ENCODE peak calls at places on chromosomes 13 and 19, in five cellular contexts. One of them, this sample, is unnamed.
A peak's percentile ranks its signal among the peaks of the same experiment; 100 is the strongest.

GRCh38 chr19:13848811-13849241 is 28.1 kb upstream of the NANOS3 start:
- DNase-seq in upper lobe of right lung: no peak
- DNase-seq in suprapubic skin: no peak
- DNase-seq in breast epithelium: no peak
- DNase-seq in HAP-1: no peak
- DNase-seq in this sample: no peak

GRCh38 chr13:94673841-94674240 is 38.5 kb downstream of the SOX21 start:
- DNase-seq in suprapubic skin: no peak
- DNase-seq in breast epithelium: no peak
- DNase-seq in HAP-1: peak; percentile 8
- DNase-seq in upper lobe of right lung: no peak
- DNase-seq in this sample: no peak

GRCh38 chr13:46926856-46927625 is 30.2 kb upstream of the HTR2A start:
- DNase-seq in HAP-1: no peak
- DNase-seq in breast epithelium: no peak
- DNase-seq in upper lobe of right lung: no peak
- DNase-seq in suprapubic skin: no peak
- DNase-seq in this sample: no peak

GRCh38 chr13:53206455-53206854 is 177.8 kb downstream of the OLFM4 start:
- DNase-seq in HAP-1: peak; percentile 46
- DNase-seq in upper lobe of right lung: no peak
- DNase-seq in breast epithelium: no peak
- DNase-seq in suprapubic skin: no peak
- DNase-seq in this sample: no peak

GRCh38 chr19:49677232-49677881 is at the start of gene PRMT1:
- DNase-seq in upper lobe of right lung: peak; percentile 79
- DNase-seq in HAP-1: no peak
- DNase-seq in breast epithelium: no peak
- DNase-seq in suprapubic skin: no peak
- DNase-seq in this sample: no peak

GRCh38 chr19:58547323-58548312 is 3.8 kb downstream of the TRIM28 start:
- DNase-seq in upper lobe of right lung: no peak
- DNase-seq in suprapubic skin: no peak
- DNase-seq in breast epithelium: no peak
- DNase-seq in HAP-1: no peak
- DNase-seq in this sample: no peak

GRCh38 chr13:27276188-27276587 is 5.6 kb downstream of the RASL11A start:
- DNase-seq in suprapubic skin: no peak
- DNase-seq in breast epithelium: no peak
- DNase-seq in HAP-1: no peak
- DNase-seq in upper lobe of right lung: no peak
- DNase-seq in this sample: no peak

GRCh38 chr13:71303144-71303543 is 563.9 kb downstream of the DACH1 start:
- DNase-seq in upper lobe of right lung: no peak
- DNase-seq in breast epithelium: no peak
- DNase-seq in HAP-1: no peak
- DNase-seq in suprapubic skin: no peak
- DNase-seq in this sample: no peak

GRCh38 chr13:75402787-75403186 is 79.2 kb downstream of the TBC1D4 start:
- DNase-seq in upper lobe of right lung: no peak
- DNase-seq in suprapubic skin: no peak
- DNase-seq in HAP-1: no peak
- DNase-seq in breast epithelium: no peak
- DNase-seq in this sample: no peak

GRCh38 chr13:40189426-40189825 is 477.0 kb downstream of the FOXO1 start:
- DNase-seq in HAP-1: no peak
- DNase-seq in suprapubic skin: no peak
- DNase-seq in upper lobe of right lung: no peak
- DNase-seq in breast epithelium: no peak
- DNase-seq in this sample: no peak

GRCh38 chr13:29483211-29483610 is 112.3 kb downstream of the SLC7A1 start:
- DNase-seq in upper lobe of right lung: peak; percentile 78
- DNase-seq in suprapubic skin: no peak
- DNase-seq in breast epithelium: peak; percentile 51
- DNase-seq in HAP-1: no peak
- DNase-seq in this sample: no peak
- H3K36me3 ChIP-seq in upper lobe of right lung: no peaks in the 10 kb centered on the region
- H3K36me3 ChIP-seq in suprapubic skin: no peaks in the 10 kb centered on the region
- H3K36me3 ChIP-seq in breast epithelium: no peaks in the 10 kb centered on the region
- H3K36me3 ChIP-seq in HAP-1: no peaks in the 10 kb centered on the region
- H3K36me3 ChIP-seq in this sample: no peaks in the 10 kb centered on the region

DNA sequence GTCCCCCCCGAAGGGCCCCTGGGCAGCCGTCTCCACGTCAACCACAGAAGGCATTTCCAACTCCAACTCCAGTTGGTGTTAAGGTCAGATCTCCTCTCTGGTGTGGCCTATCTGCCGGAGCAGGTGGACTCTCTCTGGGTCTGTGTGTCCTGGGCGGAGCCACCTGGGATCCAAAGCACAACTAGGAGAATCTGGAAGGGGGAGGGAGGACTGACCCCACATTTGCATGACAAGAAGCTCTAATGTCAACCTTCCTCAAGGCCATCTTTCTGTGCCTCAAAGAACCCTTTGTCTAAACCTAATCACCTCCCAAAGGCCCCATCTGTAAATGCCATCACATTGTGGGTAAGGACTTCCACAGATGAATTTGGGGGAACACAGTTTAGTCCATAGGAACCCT is 381.5 kb downstream of the UQCRFS1 start:
- DNase-seq in upper lobe of right lung: no peak
- DNase-seq in suprapubic skin: no peak
- DNase-seq in breast epithelium: no peak
- DNase-seq in HAP-1: no peak
- DNase-seq in this sample: no peak
- H3K4me3 ChIP-seq in upper lobe of right lung: no peak overlapping the region
- H3K4me3 ChIP-seq in suprapubic skin: no peak overlapping the region
- H3K4me3 ChIP-seq in breast epithelium: no peak overlapping the region
- H3K4me3 ChIP-seq in HAP-1: no peak overlapping the region
- H3K4me3 ChIP-seq in this sample: no peak overlapping the region

DNA sequence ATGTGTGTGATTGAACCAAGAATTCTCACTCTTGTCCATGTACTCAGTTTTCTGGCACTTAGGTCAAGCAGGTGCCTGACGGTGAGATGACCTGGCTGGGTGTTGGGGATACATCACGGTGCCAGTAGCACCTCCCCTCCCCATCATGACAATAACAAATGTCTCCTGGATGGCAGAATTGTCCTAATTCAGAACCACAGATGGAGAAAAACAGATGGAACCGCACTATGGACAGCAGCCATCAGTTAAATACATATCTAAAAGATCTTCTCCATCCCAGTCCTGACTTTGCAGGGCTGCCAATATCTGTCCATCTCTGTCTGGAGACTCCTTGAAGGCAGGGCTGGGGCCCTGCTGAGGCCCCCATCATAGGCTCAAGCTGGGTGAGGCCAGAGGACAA is 126.9 kb downstream of the PTPRS start:
- DNase-seq in breast epithelium: no peak
- DNase-seq in suprapubic skin: no peak
- DNase-seq in HAP-1: no peak
- DNase-seq in upper lobe of right lung: no peak
- DNase-seq in this sample: no peak
- H3K36me3 ChIP-seq in breast epithelium: peaks cover 10% of the 10 kb centered on the region
- H3K36me3 ChIP-seq in suprapubic skin: peaks cover 99% of the 10 kb centered on the region
- H3K36me3 ChIP-seq in HAP-1: peaks cover 68% of the 10 kb centered on the region
- H3K36me3 ChIP-seq in upper lobe of right lung: peaks cover 58% of the 10 kb centered on the region
- H3K36me3 ChIP-seq in this sample: peaks cover 62% of the 10 kb centered on the region

GRCh38 chr13:73303858-73304257 is 245.1 kb downstream of the KLF5 start:
- DNase-seq in upper lobe of right lung: no peak
- DNase-seq in breast epithelium: no peak
- DNase-seq in HAP-1: no peak
- DNase-seq in suprapubic skin: no peak
- DNase-seq in this sample: no peak
- H3K4me3 ChIP-seq in upper lobe of right lung: no peak overlapping the region
- H3K4me3 ChIP-seq in breast epithelium: no peak overlapping the region
- H3K4me3 ChIP-seq in HAP-1: no peak overlapping the region
- H3K4me3 ChIP-seq in suprapubic skin: no peak overlapping the region
- H3K4me3 ChIP-seq in this sample: no peak overlapping the region

DNA sequence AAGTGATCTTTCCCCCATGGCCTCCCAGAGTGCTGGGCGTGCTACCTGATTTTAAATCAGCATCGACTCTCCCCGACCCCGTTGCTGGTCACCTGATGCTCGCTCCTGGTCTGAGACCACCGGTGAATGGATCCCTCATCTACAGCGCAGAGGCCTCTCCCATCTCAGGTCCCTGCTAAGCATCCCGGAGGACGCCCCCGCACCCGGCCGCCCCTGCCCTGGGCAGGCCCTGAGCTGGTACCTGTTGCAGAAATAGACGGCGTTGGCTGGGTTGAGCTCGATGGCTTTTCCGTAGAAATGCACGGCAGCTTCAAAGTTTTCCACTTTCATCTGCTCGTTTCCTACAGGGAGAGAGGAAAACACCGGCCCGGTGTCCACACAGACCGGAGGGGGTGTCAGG is 18.1 kb downstream of the SGTA start:
- DNase-seq in suprapubic skin: no peak
- DNase-seq in breast epithelium: no peak
- DNase-seq in upper lobe of right lung: no peak
- DNase-seq in HAP-1: no peak
- DNase-seq in this sample: no peak
- H3K36me3 ChIP-seq in suprapubic skin: peaks cover 81% of the 10 kb centered on the region
- H3K36me3 ChIP-seq in breast epithelium: peaks cover 4% of the 10 kb centered on the region
- H3K36me3 ChIP-seq in upper lobe of right lung: peaks cover 83% of the 10 kb centered on the region
- H3K36me3 ChIP-seq in HAP-1: peaks cover 66% of the 10 kb centered on the region
- H3K36me3 ChIP-seq in this sample: peaks cover 66% of the 10 kb centered on the region

GRCh38 chr13:51629711-51630575 is 45.7 kb downstream of the WDFY2 start:
- DNase-seq in breast epithelium: no peak
- DNase-seq in upper lobe of right lung: no peak
- DNase-seq in suprapubic skin: no peak
- DNase-seq in HAP-1: no peak
- DNase-seq in this sample: no peak

GRCh38 chr13:51635137-51635878 is 51.0 kb downstream of the WDFY2 start:
- DNase-seq in HAP-1: no peak
- DNase-seq in breast epithelium: no peak
- DNase-seq in upper lobe of right lung: no peak
- DNase-seq in suprapubic skin: no peak
- DNase-seq in this sample: no peak

GRCh38 chr13:51636349-51636890 is 52.2 kb downstream of the WDFY2 start:
- DNase-seq in HAP-1: no peak
- DNase-seq in breast epithelium: no peak
- DNase-seq in upper lobe of right lung: no peak
- DNase-seq in suprapubic skin: no peak
- DNase-seq in this sample: no peak

GRCh38 chr13:51628059-51628852 is 44.0 kb downstream of the WDFY2 start:
- DNase-seq in suprapubic skin: no peak
- DNase-seq in HAP-1: no peak
- DNase-seq in upper lobe of right lung: no peak
- DNase-seq in breast epithelium: no peak
- DNase-seq in this sample: no peak

DNA sequence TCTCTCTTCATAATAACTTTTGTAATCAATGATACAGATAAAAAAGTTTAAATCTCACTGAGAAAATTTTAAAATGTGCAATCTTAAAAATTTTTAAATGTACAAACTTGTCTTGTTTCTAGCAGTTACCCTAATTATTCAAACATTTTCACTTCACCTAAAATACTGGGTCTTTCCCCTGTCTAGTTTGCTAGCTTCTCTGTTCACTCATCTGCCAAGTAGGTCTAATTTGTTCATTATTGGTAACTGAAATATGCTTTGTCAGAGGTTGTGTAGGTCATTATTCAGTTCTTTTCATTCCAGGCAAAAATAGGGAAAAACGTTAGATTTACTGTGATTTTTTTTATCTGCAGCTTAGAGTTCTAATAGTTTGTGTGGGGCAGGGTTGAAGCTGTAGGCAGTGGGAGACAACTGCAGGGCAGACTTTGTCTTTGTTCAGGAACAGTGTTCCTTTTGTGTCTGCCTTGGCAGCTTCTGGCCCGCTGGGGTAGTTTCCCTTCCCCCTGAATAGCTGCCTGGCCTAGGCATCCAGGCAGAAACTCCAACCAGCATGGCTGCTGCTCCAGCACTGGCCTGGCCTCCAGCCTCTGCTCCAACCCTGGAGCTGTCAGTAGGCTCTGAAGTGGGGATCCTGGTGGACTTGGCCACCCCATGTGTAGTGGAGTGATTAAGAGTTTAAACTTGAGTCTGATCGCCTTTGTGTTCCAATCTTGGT is 48.5 kb downstream of the WDFY2 start:
- DNase-seq in upper lobe of right lung: no peak
- DNase-seq in breast epithelium: peak; percentile 34
- DNase-seq in HAP-1: no peak
- DNase-seq in suprapubic skin: no peak
- DNase-seq in this sample: no peak
- H3K4me3 ChIP-seq in upper lobe of right lung: no peak overlapping the region
- H3K4me3 ChIP-seq in breast epithelium: no peak overlapping the region
- H3K4me3 ChIP-seq in HAP-1: no peak overlapping the region
- H3K4me3 ChIP-seq in suprapubic skin: no peak overlapping the region
- H3K4me3 ChIP-seq in this sample: no peak overlapping the region

This sample was measured in thoracic aorta.